ENCODE peak calls at places on chromosomes 6 and 20, in nine cellular contexts. V is heart right ventricle, D is prostate gland, T is mucosa of descending colon, O is dorsolateral prefrontal cortex, I is lower leg skin, W is fibroblast of lung, P is GM23338, J is AG10803. R is an unnamed sample.

GRCh38 chr20:35551485-35551884 is 9.6 kb downstream of the ERGIC3 start:
- DNase-seq in V (no peak), D (no peak), T (no peak), O (no peak), I (no peak), W (peak), P (no peak), J (no peak), R (peak)

GRCh38 chr20:62875419-62876355 is 14.1 kb upstream of the TCFL5 start:
- DNase-seq in V (peak), D (peak), T (peak), O (peak), I (peak), W (peak), P (peak), J (peak), R (peak)

GRCh38 chr6:28580484-28580883 is 54.8 kb downstream of the GPX5 start:
- DNase-seq in V (no peak), D (no peak), T (no peak), O (no peak), I (no peak), W (no peak), P (no peak), J (no peak), R (peak)

GRCh38 chr20:23358923-23359572 is 2.9 kb upstream of the GZF1 start:
- DNase-seq in V (no peak), D (no peak), T (peak), O (no peak), I (no peak), W (no peak), P (no peak), J (no peak), R (no peak)

GRCh38 chr6:52994789-52995078 is 350 bp downstream of the GSTA4 start:
- DNase-seq in V (peak), D (peak), T (peak), O (peak), I (peak), W (peak), P (peak), J (peak), R (no peak)

GRCh38 chr6:46128476-46128875 is 1.3 kb upstream of the ENPP4 start:
- DNase-seq in V (no peak), D (no peak), T (no peak), O (no peak), I (no peak), W (no peak), P (no peak), J (no peak), R (no peak)

GRCh38 chr6:14305629-14306028 is 188.1 kb downstream of the CD83 start:
- DNase-seq in V (no peak), D (no peak), T (no peak), O (no peak), I (no peak), W (no peak), P (no peak), J (no peak), R (no peak)

GRCh38 chr20:24059174-24059573 is 70.6 kb upstream of the GGTLC1 start:
- DNase-seq in V (no peak), D (no peak), T (no peak), O (no peak), I (no peak), W (no peak), P (peak), J (no peak), R (no peak)

GRCh38 chr20:23160536-23161243 is 74.6 kb upstream of the CD93 start:
- DNase-seq in V (no peak), D (no peak), T (no peak), O (no peak), I (peak), W (peak), P (peak), J (no peak), R (peak)

GRCh38 chr6:111096246-111096645 is 8.9 kb downstream of the SLC16A10 start:
- DNase-seq in V (no peak), D (peak), T (peak), O (no peak), I (no peak), W (no peak), P (no peak), J (no peak), R (no peak)

GRCh38 chr6:12418946-12419345 is 128.8 kb downstream of the EDN1 start:
- DNase-seq in V (no peak), D (no peak), T (no peak), O (no peak), I (no peak), W (peak), P (no peak), J (no peak), R (no peak)

GRCh38 chr20:57880155-57880648 is 170.4 kb upstream of the PMEPA1 start:
- DNase-seq in V (peak), D (no peak), T (no peak), O (no peak), I (peak), W (peak), P (no peak), J (peak), R (no peak)

GRCh38 chr20:41004561-41005360 is 23.9 kb upstream of the TOP1 start:
- DNase-seq in V (no peak), D (no peak), T (no peak), O (no peak), I (peak), W (peak), P (no peak), J (peak), R (peak)

GRCh38 chr6:30857537-30857936 is 26.8 kb upstream of the DDR1 start:
- DNase-seq in V (no peak), D (no peak), T (no peak), O (no peak), I (no peak), W (peak), P (no peak), J (no peak), R (no peak)

GRCh38 chr6:147262943-147263342 is 58.7 kb downstream of the STXBP5 start:
- DNase-seq in V (no peak), D (no peak), T (no peak), O (no peak), I (no peak), W (no peak), P (no peak), J (no peak), R (no peak)

GRCh38 chr6:108835218-108835850 is 12.9 kb upstream of the ARMC2 start:
- DNase-seq in V (peak), D (peak), T (peak), O (peak), I (peak), W (peak), P (peak), J (peak), R (peak)

GRCh38 chr6:20875369-20875963 is 341.2 kb downstream of the CDKAL1 start:
- DNase-seq in V (no peak), D (peak), T (no peak), O (no peak), I (no peak), W (peak), P (no peak), J (peak), R (peak)

GRCh38 chr20:57429579-57430202 is 38.5 kb downstream of the RBM38 start:
- DNase-seq in V (no peak), D (no peak), T (no peak), O (no peak), I (no peak), W (peak), P (no peak), J (no peak), R (peak)

GRCh38 chr6:90406142-90406794 is 109.6 kb upstream of the BACH2 start:
- DNase-seq in V (no peak), D (no peak), T (no peak), O (no peak), I (no peak), W (peak), P (no peak), J (peak), R (peak)

GRCh38 chr6:80143312-80143960 is 37.0 kb downstream of the BCKDHB start:
- DNase-seq in V (peak), D (peak), T (peak), O (no peak), I (peak), W (peak), P (no peak), J (peak), R (peak)

GRCh38 chr20:8153281-8153908 is 21.3 kb downstream of the PLCB1 start:
- DNase-seq in V (no peak), D (peak), T (no peak), O (no peak), I (no peak), W (peak), P (no peak), J (no peak), R (peak)

GRCh38 chr20:2800590-2801458 is at the start of gene CPXM1:
- DNase-seq in V (no peak), D (no peak), T (no peak), O (no peak), I (peak), W (no peak), P (peak), J (no peak), R (peak)

GRCh38 chr6:83920017-83920416 is 60.5 kb downstream of the CYB5R4 start:
- DNase-seq in V (no peak), D (no peak), T (no peak), O (no peak), I (no peak), W (peak), P (no peak), J (peak), R (no peak)

GRCh38 chr6:135323202-135323668 is 142.1 kb downstream of the MYB start:
- DNase-seq in V (no peak), D (no peak), T (no peak), O (no peak), I (no peak), W (peak), P (no peak), J (no peak), R (no peak)

GRCh38 chr20:309841-310644 is 12.7 kb downstream of the ZCCHC3 start:
- DNase-seq in V (peak), D (peak), T (peak), O (peak), I (peak), W (peak), P (peak), J (peak), R (peak)
- H3K4me3 ChIP-seq in V (peak), D (peak), T (no peak), O (peak), I (no peak), W (peak), P (peak), J (peak), R (peak)

GRCh38 chr6:97055743-97056142 is 131.2 kb downstream of the KLHL32 start:
- DNase-seq in V (no peak), D (no peak), T (no peak), O (no peak), I (no peak), W (no peak), P (no peak), J (no peak), R (no peak)

GRCh38 chr6:97064578-97064977 is 140.1 kb downstream of the KLHL32 start:
- DNase-seq in V (no peak), D (no peak), T (no peak), O (no peak), I (no peak), W (no peak), P (peak), J (no peak), R (no peak)

GRCh38 chr6:97053643-97054411 is 129.3 kb downstream of the KLHL32 start:
- DNase-seq in V (no peak), D (no peak), T (no peak), O (no peak), I (no peak), W (peak), P (peak), J (peak), R (peak)

GRCh38 chr6:97060254-97060653 is 135.7 kb downstream of the KLHL32 start:
- DNase-seq in V (no peak), D (no peak), T (no peak), O (no peak), I (no peak), W (no peak), P (no peak), J (no peak), R (no peak)

DNA sequence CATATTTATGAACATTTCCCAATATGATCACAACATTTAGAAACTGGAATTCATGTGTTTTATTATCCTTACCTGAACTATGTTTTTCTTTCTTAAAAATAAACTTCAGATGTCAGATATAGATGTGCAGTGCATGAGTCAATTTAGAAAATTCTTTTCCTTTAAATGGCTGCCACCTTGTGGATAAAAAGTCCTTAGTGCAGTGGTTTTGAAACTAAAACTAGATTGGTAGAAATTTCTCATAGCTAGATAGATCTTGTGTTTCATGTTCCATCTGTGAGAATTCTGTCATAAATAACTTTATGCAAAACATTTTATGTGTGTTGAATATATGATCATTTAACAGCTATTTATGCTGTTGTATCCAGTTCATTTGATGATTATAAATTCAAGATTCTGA is 134.9 kb downstream of the KLHL32 start:
- DNase-seq in V (no peak), D (no peak), T (no peak), O (no peak), I (no peak), W (peak), P (peak), J (peak), R (peak)
- TF ChIP-seq CTCF in V (peak), D (peak), T (peak), O (peak), I (no peak), W (peak), P (peak), J (peak), R (peak)

GRCh38 chr20:38434310-38434741 is 802 bp downstream of the SNHG17 start:
- DNase-seq in V (no peak), D (no peak), T (peak), O (no peak), I (no peak), W (peak), P (peak), J (no peak), R (no peak)

GRCh38 chr20:38434770-38435554 is at the start of gene SNHG17:
- DNase-seq in V (peak), D (peak), T (peak), O (peak), I (peak), W (peak), P (peak), J (peak), R (peak)

GRCh38 chr20:38430679-38431325 is 4.3 kb downstream of the SNHG17 start:
- DNase-seq in V (no peak), D (no peak), T (no peak), O (no peak), I (no peak), W (peak), P (no peak), J (peak), R (peak)

GRCh38 chr20:38433304-38433972 is 1.7 kb downstream of the SNHG17 start:
- DNase-seq in V (no peak), D (no peak), T (no peak), O (no peak), I (no peak), W (no peak), P (no peak), J (no peak), R (no peak)

DNA sequence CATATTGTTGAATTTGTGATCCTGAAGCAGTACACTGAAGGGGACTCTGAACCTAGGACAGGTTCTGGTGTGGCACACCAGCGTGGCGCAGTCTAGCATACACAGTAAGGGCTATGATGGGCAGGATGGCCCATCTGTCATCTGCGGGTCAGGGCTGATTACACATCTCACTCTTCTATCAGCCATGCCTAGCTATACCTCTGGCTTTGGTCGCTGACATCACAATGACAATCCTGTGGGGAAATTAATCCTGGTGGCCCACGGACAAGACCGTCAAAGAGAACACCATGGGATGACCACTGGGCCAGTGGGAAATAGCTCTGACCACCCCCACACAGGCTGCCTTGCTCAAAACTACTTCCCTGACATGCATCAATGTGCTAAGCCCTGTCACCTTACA is 2.8 kb downstream of the SNHG17 start:
- DNase-seq in V (no peak), D (no peak), T (no peak), O (no peak), I (no peak), W (no peak), P (no peak), J (no peak), R (no peak)
- H3K4me3 ChIP-seq in V (no peak), D (no peak), T (no peak), O (no peak), I (no peak), W (no peak), P (peak), J (no peak), R (no peak)

GRCh38 chr20:33838035-33838864 is 27.1 kb downstream of the CHMP4B start:
- DNase-seq in V (no peak), D (no peak), T (peak), O (no peak), I (no peak), W (no peak), P (no peak), J (no peak), R (no peak)
- TF ChIP-seq CTCF in V (peak), D (no peak), T (no peak), O (peak), I (no peak), W (peak), P (peak), J (no peak), R (no peak)

DNA sequence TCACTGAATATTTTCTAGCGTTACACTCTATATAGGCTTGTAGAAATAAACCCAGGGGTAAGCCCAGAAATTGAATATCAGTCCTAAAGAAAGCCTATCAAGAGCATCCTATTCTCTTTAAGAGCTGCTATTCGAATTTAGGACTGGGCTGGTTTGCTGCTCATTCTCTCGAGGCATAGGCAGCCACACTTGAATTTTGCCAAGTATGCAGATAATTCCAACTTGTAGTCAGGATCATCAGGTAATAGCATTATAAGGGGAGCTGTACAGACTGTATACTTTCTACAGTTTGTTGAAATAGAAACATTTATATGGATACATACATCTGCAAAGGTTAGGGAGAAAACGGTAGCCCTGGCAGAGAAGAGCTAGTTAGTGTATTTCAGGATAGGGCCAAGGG is 2.1 kb upstream of the ZBTB2 start:
- DNase-seq in V (no peak), D (no peak), T (no peak), O (no peak), I (no peak), W (no peak), P (no peak), J (no peak), R (no peak)
- H3K4me3 ChIP-seq in V (no peak), D (no peak), T (no peak), O (no peak), I (no peak), W (peak), P (peak), J (no peak), R (no peak)

DNA sequence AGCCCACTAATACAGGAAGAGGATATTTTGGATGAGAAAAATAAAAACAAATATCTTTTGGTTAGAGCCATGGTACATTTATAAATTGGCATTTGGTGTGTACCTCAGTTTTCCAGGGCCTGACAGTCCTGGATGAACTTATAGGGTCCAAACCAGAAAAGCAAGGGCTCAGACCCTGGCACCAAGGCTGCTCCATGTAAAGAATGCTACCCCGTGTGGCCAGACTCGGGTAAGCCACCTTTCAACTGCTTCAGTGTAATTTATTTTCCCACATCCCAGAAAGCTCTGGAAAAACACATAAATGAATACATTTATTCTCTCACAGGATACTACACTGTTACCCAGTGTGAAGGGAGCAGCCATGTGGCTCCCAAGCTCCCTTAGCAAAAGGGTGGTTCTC is 13.9 kb downstream of the MRPL14 start:
- DNase-seq in V (no peak), D (no peak), T (no peak), O (no peak), I (no peak), W (no peak), P (peak), J (no peak), R (no peak)
- TF ChIP-seq CTCF in V (no peak), D (no peak), T (no peak), O (no peak), I (no peak), W (peak), P (peak), J (peak), R (peak)

GRCh38 chr20:37915800-37916570 is 13.1 kb downstream of the VSTM2L start:
- DNase-seq in V (no peak), D (no peak), T (no peak), O (peak), I (no peak), W (no peak), P (peak), J (no peak), R (no peak)

GRCh38 chr20:37913563-37914366 is 10.8 kb downstream of the VSTM2L start:
- DNase-seq in V (no peak), D (no peak), T (no peak), O (no peak), I (no peak), W (no peak), P (peak), J (no peak), R (no peak)

GRCh38 chr20:37914367-37914671 is 11.4 kb downstream of the VSTM2L start:
- DNase-seq in V (no peak), D (no peak), T (no peak), O (no peak), I (no peak), W (no peak), P (no peak), J (no peak), R (no peak)

GRCh38 chr20:37915434-37915787 is 12.5 kb downstream of the VSTM2L start:
- DNase-seq in V (no peak), D (no peak), T (no peak), O (no peak), I (no peak), W (no peak), P (peak), J (no peak), R (no peak)

GRCh38 chr20:37914672-37915433 is 11.9 kb downstream of the VSTM2L start:
- DNase-seq in V (no peak), D (no peak), T (no peak), O (no peak), I (no peak), W (no peak), P (peak), J (no peak), R (no peak)
- H3K4me3 ChIP-seq in V (peak), D (no peak), T (no peak), O (peak), I (no peak), W (no peak), P (peak), J (no peak), R (no peak)

DNA sequence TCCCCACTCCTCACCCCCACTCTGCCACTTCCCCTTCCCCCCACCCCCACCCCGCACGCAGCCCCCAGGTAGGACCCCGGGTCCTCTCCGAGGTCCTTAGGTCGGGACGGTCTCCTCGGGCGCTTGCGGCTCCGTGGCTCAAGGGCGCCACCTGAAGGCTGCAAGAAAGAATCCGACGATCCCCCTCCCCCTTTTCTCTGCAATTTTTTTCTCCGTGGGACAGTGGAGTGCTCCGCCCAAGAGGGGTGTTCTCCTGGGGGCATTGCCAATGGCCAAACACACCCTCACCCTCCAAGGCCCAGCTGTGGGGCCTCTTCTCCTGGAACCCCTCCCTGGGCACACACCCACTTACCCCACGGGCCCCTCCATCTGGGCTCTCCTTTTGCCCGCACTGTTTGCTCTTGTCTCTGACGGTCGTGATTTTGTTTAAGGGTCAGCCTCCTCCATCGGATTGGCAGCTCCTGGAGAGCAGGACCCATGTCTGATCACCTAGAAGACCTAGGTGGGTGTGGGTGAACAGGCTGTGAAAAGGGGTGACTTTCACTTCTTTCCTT is 1.1 kb upstream of the TMEM74B start:
- DNase-seq in V (peak), D (peak), T (peak), O (peak), I (no peak), W (peak), P (peak), J (peak), R (peak)
- TF ChIP-seq CTCF in V (peak), D (peak), T (peak), O (peak), I (no peak), W (peak), P (peak), J (peak), R (peak)